ENCODE peak calls at places on chromosomes 3 and 15, in six cellular contexts. M is IMR-90, Q is colonic mucosa, D is ascending aorta, O is transverse colon, X is astrocyte. S is an unnamed sample.

GRCh38 chr3:23264413-23264812 is 61.3 kb downstream of the UBE2E2 start:
- DNase-seq in M (peak; percentile 80), Q (no peak), D (no peak), O (no peak), X (peak; percentile 85), S (peak; percentile 68)

GRCh38 chr15:27808182-27808581 is 290.9 kb downstream of the OCA2 start:
- DNase-seq in M (no peak), Q (no peak), D (no peak), O (no peak), X (no peak), S (no peak)

GRCh38 chr3:66242788-66243463 is 22.1 kb downstream of the SLC25A26 start:
- DNase-seq in M (no peak), Q (no peak), D (no peak), O (no peak), X (no peak), S (no peak)

GRCh38 chr3:135869439-135870105 is 96.0 kb upstream of the PPP2R3A start:
- DNase-seq in M (peak; percentile 29), Q (no peak), D (no peak), O (no peak), X (peak; percentile 61), S (peak; percentile 34)

GRCh38 chr3:101574388-101575156 is 592 bp downstream of the PCNP start:
- DNase-seq in M (peak; percentile 62), Q (peak; percentile 53), D (peak; percentile 74), O (peak; percentile 44), X (peak; percentile 54), S (peak; percentile 54)

GRCh38 chr3:65732060-65732933 is 306.4 kb downstream of the MAGI1 start:
- DNase-seq in M (peak; percentile 80), Q (peak; percentile 30), D (no peak), O (no peak), X (peak; percentile 35), S (peak; percentile 56)

GRCh38 chr15:58864602-58865419 is 68.7 kb downstream of the SLTM start:
- DNase-seq in M (no peak), Q (peak; percentile 42), D (no peak), O (no peak), X (no peak), S (no peak)

GRCh38 chr15:67048281-67049279 is 16.8 kb upstream of the SMAD3 start:
- DNase-seq in M (peak; percentile 96), Q (peak; percentile 86), D (peak; percentile 91), O (peak; percentile 86), X (peak; percentile 87), S (peak; percentile 97)

GRCh38 chr3:37054370-37054769 is 61.1 kb downstream of the MLH1 start:
- DNase-seq in M (peak; percentile 46), Q (no peak), D (no peak), O (no peak), X (peak; percentile 57), S (no peak)

GRCh38 chr3:65596511-65597224 is 442.1 kb downstream of the MAGI1 start:
- DNase-seq in M (no peak), Q (no peak), D (no peak), O (no peak), X (no peak), S (no peak)

GRCh38 chr15:63191895-63192603 is 2.6 kb downstream of the RAB8B start:
- DNase-seq in M (no peak), Q (no peak), D (no peak), O (peak; percentile 19), X (no peak), S (no peak)

GRCh38 chr3:24678441-24678865 is 183.8 kb upstream of the THRB start:
- DNase-seq in M (peak; percentile 74), Q (no peak), D (no peak), O (peak; percentile 14), X (peak; percentile 96), S (peak; percentile 94)

GRCh38 chr15:99305761-99306505 is 54.7 kb downstream of the LRRC28 start:
- DNase-seq in M (peak; percentile 87), Q (no peak), D (peak; percentile 92), O (peak; percentile 11), X (peak; percentile 84), S (peak; percentile 89)

GRCh38 chr3:169591983-169592644 is 71.4 kb downstream of the MECOM start:
- DNase-seq in M (peak; percentile 15), Q (no peak), D (no peak), O (no peak), X (peak; percentile 34), S (no peak)

GRCh38 chr3:157475921-157476395 is 27.3 kb downstream of the VEPH1 start:
- DNase-seq in M (peak; percentile 93), Q (no peak), D (no peak), O (no peak), X (peak; percentile 88), S (peak; percentile 33)

GRCh38 chr3:190862209-190863118 is at the start of gene GMNC:
- DNase-seq in M (peak; percentile 48), Q (peak; percentile 82), D (peak; percentile 88), O (peak; percentile 77), X (peak; percentile 71), S (peak; percentile 80)

GRCh38 chr3:43260412-43260811 is 25.9 kb upstream of the SNRK start:
- DNase-seq in M (peak; percentile 2), Q (no peak), D (no peak), O (no peak), X (no peak), S (peak; percentile 11)

GRCh38 chr3:13300546-13301294 is 119.4 kb downstream of the NUP210 start:
- DNase-seq in M (no peak), Q (no peak), D (no peak), O (no peak), X (no peak), S (no peak)

GRCh38 chr3:153247331-153248311 is 85.6 kb downstream of the RAP2B start:
- DNase-seq in M (no peak), Q (no peak), D (no peak), O (no peak), X (no peak), S (no peak)

GRCh38 chr3:33096103-33096868 is 660 bp downstream of the GLB1 start:
- DNase-seq in M (peak; percentile 30), Q (peak; percentile 60), D (peak; percentile 78), O (peak; percentile 67), X (peak; percentile 18), S (peak; percentile 13)

GRCh38 chr3:156207802-156208685 is 87.7 kb downstream of the KCNAB1 start:
- DNase-seq in M (peak; percentile 88), Q (no peak), D (no peak), O (no peak), X (peak; percentile 94), S (peak; percentile 12)

GRCh38 chr3:179512398-179512797 is 50.3 kb upstream of the ACTL6A start:
- DNase-seq in M (no peak), Q (no peak), D (no peak), O (no peak), X (no peak), S (no peak)

GRCh38 chr15:68228971-68229385 is 550 bp downstream of the CLN6 start:
- DNase-seq in M (peak; percentile 9), Q (no peak), D (peak; percentile 66), O (no peak), X (no peak), S (peak; percentile 10)

GRCh38 chr15:65460948-65461347 is 38.2 kb upstream of the IGDCC4 start:
- DNase-seq in M (peak; percentile 33), Q (no peak), D (no peak), O (no peak), X (peak; percentile 32), S (peak; percentile 22)

GRCh38 chr3:9088431-9089353 is 125.4 kb upstream of the RAD18 start:
- DNase-seq in M (no peak), Q (peak; percentile 48), D (peak; percentile 72), O (peak; percentile 26), X (peak; percentile 39), S (peak; percentile 73)

GRCh38 chr3:58161435-58162398 is 49.1 kb downstream of the DNASE1L3 start:
- DNase-seq in M (peak; percentile 98), Q (peak; percentile 69), D (peak; percentile 90), O (peak; percentile 69), X (peak; percentile 95), S (peak; percentile 95)

GRCh38 chr3:192246847-192247520 is 480.4 kb downstream of the FGF12 start:
- DNase-seq in M (no peak), Q (no peak), D (no peak), O (no peak), X (no peak), S (no peak)

GRCh38 chr3:122263058-122263457 is 62.0 kb upstream of the CSTA start:
- DNase-seq in M (no peak), Q (no peak), D (no peak), O (no peak), X (no peak), S (no peak)

GRCh38 chr3:124960205-124960604 is 25.7 kb upstream of the MUC13 start:
- DNase-seq in M (no peak), Q (no peak), D (no peak), O (no peak), X (no peak), S (no peak)

GRCh38 chr15:83833569-83833968 is 179.6 kb downstream of the ADAMTSL3 start:
- DNase-seq in M (no peak), Q (no peak), D (no peak), O (no peak), X (no peak), S (no peak)

GRCh38 chr15:83842281-83842680 is 188.4 kb downstream of the ADAMTSL3 start:
- DNase-seq in M (no peak), Q (no peak), D (no peak), O (no peak), X (no peak), S (no peak)

GRCh38 chr15:83835384-83836010 is 181.6 kb downstream of the ADAMTSL3 start:
- DNase-seq in M (no peak), Q (no peak), D (no peak), O (no peak), X (no peak), S (no peak)

GRCh38 chr15:83838763-83839162 is 184.8 kb downstream of the ADAMTSL3 start:
- DNase-seq in M (no peak), Q (no peak), D (no peak), O (no peak), X (no peak), S (no peak)

GRCh38 chr15:83837946-83838571 is 184.1 kb downstream of the ADAMTSL3 start:
- DNase-seq in M (peak; percentile 14), Q (no peak), D (no peak), O (no peak), X (no peak), S (peak; percentile 24)
- TF ChIP-seq CTCF in M (peak; percentile 33), Q (no peak), D (peak; percentile 15), O (no peak), X (peak; percentile 46), S (peak; percentile 71)

GRCh38 chr15:89506026-89506686 is 9.8 kb upstream of the RHCG start:
- DNase-seq in M (no peak), Q (no peak), D (peak; percentile 37), O (no peak), X (no peak), S (no peak)
- H3K27me3 ChIP-seq in M (peaks cover 31% of the 10 kb centered on the region), Q (no peaks in the 10 kb centered on the region), D (no peaks in the 10 kb centered on the region), O (peaks cover 3% of the 10 kb centered on the region), X (peaks cover 2% of the 10 kb centered on the region), S (no peaks in the 10 kb centered on the region)

DNA sequence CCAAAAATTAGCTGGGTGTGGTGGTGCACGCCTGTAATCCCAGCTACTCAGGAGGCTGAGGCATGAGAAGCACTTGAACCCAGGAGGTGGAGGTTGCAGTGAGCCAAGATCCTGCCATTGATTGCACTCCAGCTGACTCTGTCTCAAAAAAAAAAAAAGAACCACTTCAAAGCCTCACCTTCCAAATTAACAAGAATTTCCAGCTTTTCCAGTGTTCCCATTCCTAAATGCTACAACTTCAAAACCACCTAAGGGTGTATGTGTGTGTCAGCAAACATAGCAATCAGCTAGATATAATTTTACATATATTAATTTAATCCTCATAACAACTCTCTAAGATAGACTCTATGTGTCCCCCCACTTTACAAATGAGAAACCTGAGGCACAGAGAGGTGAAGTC is 512.5 kb upstream of the PROK2 start:
- DNase-seq in M (no peak), Q (no peak), D (no peak), O (no peak), X (no peak), S (no peak)
- H3K36me3 ChIP-seq in M (no peaks in the 10 kb centered on the region), Q (no peaks in the 10 kb centered on the region), D (no peaks in the 10 kb centered on the region), O (no peaks in the 10 kb centered on the region), X (no peaks in the 10 kb centered on the region), S (no peaks in the 10 kb centered on the region)

GRCh38 chr3:126546013-126546412 is 12.7 kb downstream of the C3orf22 start:
- DNase-seq in M (no peak), Q (peak; percentile 12), D (no peak), O (peak; percentile 1), X (no peak), S (no peak)
- TF ChIP-seq CTCF in M (no peak), Q (no peak), D (no peak), O (no peak), X (no peak), S (no peak)